ENCODE peak calls at places on chromosomes 12 and 14, in ten cellular contexts. Q is transverse colon, E is heart left ventricle, W is esophagus muscularis mucosa, S is sigmoid colon, I is IMR-90, P is stomach, C is HCT116, F is suprapubic skin, R is A549. N is an unnamed sample.

GRCh38 chr12:122726056-122726558 is 4.5 kb downstream of the HCAR1 start:
- DNase-seq in E (no peak), I (no peak), F (no peak), S (no peak), Q (no peak), R (no peak), P (peak), W (no peak), C (peak), N (no peak)

GRCh38 chr12:123062682-123063426 is 82.4 kb downstream of the ARL6IP4 start:
- DNase-seq in C (peak), P (peak), W (no peak), R (peak), E (peak), S (no peak), F (peak), Q (no peak), I (peak), N (no peak)

GRCh38 chr14:76904740-76905569 is 78.7 kb downstream of the LRRC74A start:
- DNase-seq in R (peak), P (peak), W (no peak), C (peak), S (peak), I (peak), F (peak), E (peak), Q (peak), N (peak)

GRCh38 chr14:104331871-104332605 is 193.7 kb downstream of the KIF26A start:
- DNase-seq in S (no peak), C (no peak), I (no peak), P (peak), R (no peak), F (no peak), E (no peak), W (no peak), Q (no peak), N (no peak)

GRCh38 chr14:82710257-82710841 is 1176.7 kb upstream of the SEL1L start:
- DNase-seq in I (peak), Q (peak), P (peak), C (peak), W (no peak), R (peak), E (peak), S (no peak), F (no peak), N (no peak)

GRCh38 chr12:103495158-103495782 is 498 bp downstream of the C12orf42 start:
- DNase-seq in S (no peak), R (peak), C (no peak), P (peak), E (no peak), F (no peak), W (no peak), Q (peak), I (no peak), N (peak)

GRCh38 chr14:67941456-67942018 is 122.0 kb downstream of the RAD51B start:
- DNase-seq in P (no peak), I (peak), S (no peak), R (no peak), W (no peak), E (no peak), F (no peak), C (no peak), Q (no peak), N (no peak)

GRCh38 chr12:121494093-121494787 is 86.6 kb downstream of the KDM2B start:
- DNase-seq in E (no peak), Q (peak), W (no peak), C (peak), F (no peak), R (peak), P (peak), I (peak), S (no peak), N (peak)

GRCh38 chr12:93571360-93571853 is 1.1 kb upstream of the SOCS2 start:
- DNase-seq in R (peak), S (peak), I (peak), F (peak), W (no peak), C (peak), E (peak), P (peak), Q (peak), N (peak)

GRCh38 chr12:128570191-128571065 is 253.3 kb downstream of the SLC15A4 start:
- DNase-seq in P (no peak), I (no peak), S (no peak), W (no peak), C (no peak), E (no peak), F (no peak), Q (peak), R (no peak), N (no peak)

GRCh38 chr12:102095677-102096263 is 24.1 kb downstream of the NUP37 start:
- DNase-seq in E (no peak), F (no peak), W (no peak), Q (no peak), S (no peak), R (peak), I (peak), C (no peak), P (no peak), N (no peak)

GRCh38 chr12:127393896-127394295 is 873.1 kb upstream of the TMEM132C start:
- DNase-seq in W (peak), F (no peak), S (no peak), I (peak), Q (no peak), R (no peak), E (no peak), C (no peak), P (no peak), N (no peak)

GRCh38 chr14:51228890-51229289 is 11.2 kb upstream of the TMX1 start:
- DNase-seq in S (no peak), E (no peak), C (no peak), I (no peak), P (no peak), W (no peak), R (no peak), Q (no peak), F (no peak), N (no peak)

GRCh38 chr14:101979666-101980065 is 15.3 kb downstream of the DYNC1H1 start:
- DNase-seq in S (no peak), F (no peak), R (no peak), E (no peak), P (no peak), W (no peak), Q (no peak), C (no peak), I (no peak), N (no peak)

GRCh38 chr14:51131516-51131915 is 36.6 kb upstream of the TRIM9 start:
- DNase-seq in E (no peak), P (no peak), R (no peak), S (no peak), F (no peak), W (no peak), I (no peak), C (no peak), Q (no peak), N (no peak)

GRCh38 chr14:74919421-74920165 is 3.5 kb downstream of the RPS6KL1 start:
- DNase-seq in F (peak), Q (no peak), P (no peak), E (no peak), I (peak), C (no peak), S (peak), R (no peak), W (no peak), N (peak)

GRCh38 chr12:68760806-68761441 is 14.9 kb downstream of the SLC35E3 start:
- DNase-seq in I (no peak), Q (no peak), S (no peak), E (no peak), R (no peak), W (no peak), C (no peak), F (no peak), P (no peak), N (peak)

GRCh38 chr12:120640840-120641833 is 711 bp downstream of the CABP1 start:
- DNase-seq in W (no peak), C (no peak), S (no peak), I (peak), R (no peak), Q (peak), P (peak), E (peak), F (no peak), N (peak)

GRCh38 chr12:60393093-60393492 is 797.3 kb downstream of the SLC16A7 start:
- DNase-seq in W (no peak), Q (no peak), F (no peak), S (no peak), P (no peak), C (no peak), R (no peak), E (no peak), I (no peak), N (peak)

GRCh38 chr14:91315844-91316267 is 71.4 kb upstream of the GPR68 start:
- DNase-seq in S (no peak), C (no peak), R (no peak), W (no peak), F (no peak), E (no peak), P (peak), I (no peak), Q (peak), N (peak)

GRCh38 chr14:27242874-27243273 is 645.0 kb upstream of the NOVA1 start:
- DNase-seq in W (no peak), P (no peak), I (no peak), F (no peak), S (no peak), Q (no peak), E (no peak), C (no peak), R (no peak), N (no peak)

GRCh38 chr12:126506426-126507182 is 1441.4 kb downstream of the AACS start:
- DNase-seq in P (no peak), R (no peak), E (no peak), F (no peak), I (no peak), Q (no peak), W (no peak), C (no peak), S (no peak), N (no peak)

GRCh38 chr12:10243803-10244520 is 31.3 kb downstream of the GABARAPL1 start:
- DNase-seq in F (no peak), C (no peak), I (no peak), W (no peak), P (no peak), Q (peak), S (no peak), R (no peak), E (no peak), N (no peak)

GRCh38 chr12:5124401-5124800 is 80.7 kb downstream of the KCNA5 start:
- DNase-seq in R (no peak), P (no peak), E (no peak), W (no peak), I (no peak), F (no peak), Q (no peak), C (no peak), S (no peak), N (no peak)

GRCh38 chr14:32608880-32609279 is 279.8 kb downstream of the AKAP6 start:
- DNase-seq in S (no peak), W (no peak), I (no peak), F (no peak), Q (no peak), C (no peak), E (no peak), R (no peak), P (no peak), N (no peak)

GRCh38 chr14:92704036-92704804 is 44.2 kb downstream of the LGMN start:
- DNase-seq in R (no peak), S (no peak), E (no peak), I (no peak), Q (peak), W (no peak), P (peak), C (no peak), F (no peak), N (peak)

GRCh38 chr12:93632383-93632782 is 44.8 kb upstream of the CRADD start:
- DNase-seq in F (no peak), R (no peak), P (no peak), C (no peak), E (no peak), I (no peak), Q (no peak), S (no peak), W (no peak), N (no peak)

GRCh38 chr12:110992909-110993308 is 72.5 kb upstream of the MYL2 start:
- DNase-seq in I (no peak), Q (no peak), E (no peak), S (no peak), R (no peak), F (no peak), P (no peak), C (no peak), W (no peak), N (no peak)

GRCh38 chr12:132379576-132379975 is 50.2 kb upstream of the GALNT9 start:
- DNase-seq in R (no peak), I (no peak), F (no peak), P (no peak), E (no peak), S (no peak), C (no peak), Q (no peak), W (no peak), N (peak)

GRCh38 chr14:54718046-54718445 is 151.1 kb downstream of the SAMD4A start:
- DNase-seq in F (no peak), I (peak), P (no peak), S (no peak), C (no peak), W (no peak), Q (no peak), R (no peak), E (no peak), N (no peak)

GRCh38 chr12:79384551-79384950 is 306.2 kb downstream of the PAWR start:
- DNase-seq in R (no peak), I (no peak), E (no peak), Q (no peak), S (no peak), P (no peak), F (no peak), W (no peak), C (no peak), N (no peak)

GRCh38 chr12:109840349-109841073 is 7.3 kb upstream of the TRPV4 start:
- DNase-seq in W (no peak), F (no peak), S (no peak), I (no peak), E (no peak), C (peak), Q (peak), P (no peak), R (peak), N (no peak)

GRCh38 chr12:57591567-57592325 is 754 bp downstream of the PIP4K2C start:
- DNase-seq in W (no peak), I (peak), S (no peak), C (no peak), Q (peak), R (peak), P (peak), E (peak), F (no peak), N (no peak)

GRCh38 chr14:68789002-68789797 is 3.7 kb downstream of the ZFP36L1 start:
- DNase-seq in I (peak), P (peak), Q (peak), R (peak), S (peak), C (no peak), F (peak), E (peak), W (no peak), N (peak)

GRCh38 chr14:53842938-53843337 is 113.7 kb downstream of the BMP4 start:
- DNase-seq in F (no peak), P (no peak), R (peak), C (no peak), W (no peak), E (no peak), I (peak), Q (no peak), S (no peak), N (no peak)

GRCh38 chr12:107092669-107093546 is 441 bp downstream of the CRY1 start:
- DNase-seq in R (peak), P (peak), S (peak), Q (peak), I (no peak), C (no peak), E (no peak), F (peak), W (peak), N (peak)

GRCh38 chr12:2679068-2679815 is 115.5 kb upstream of the FKBP4 start:
- DNase-seq in E (no peak), F (no peak), S (no peak), I (no peak), R (no peak), W (no peak), P (no peak), C (no peak), Q (no peak), N (no peak)

DNA sequence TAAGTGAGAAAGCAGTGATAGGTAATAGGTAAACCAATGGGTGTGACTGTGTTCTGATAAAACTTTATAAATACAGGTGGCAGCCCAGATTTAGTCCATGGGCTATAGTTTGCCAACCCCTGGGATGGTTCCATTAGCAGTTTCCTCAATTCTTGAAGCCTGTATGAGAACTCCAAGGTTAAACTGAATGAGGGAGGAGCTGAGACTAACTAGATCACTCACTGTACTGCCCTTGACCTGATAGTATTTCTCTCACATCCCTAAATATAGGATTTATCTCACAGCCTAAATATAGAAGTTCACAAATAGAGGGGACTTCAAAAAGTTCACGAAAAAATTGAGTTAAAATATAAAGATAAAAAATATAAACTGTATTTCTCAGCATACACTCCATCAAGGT is 439.6 kb upstream of the CCDC196 start:
- DNase-seq in I (no peak), W (no peak), C (no peak), R (no peak), E (no peak), F (no peak), P (no peak), Q (no peak), S (no peak), N (no peak)
- TF ChIP-seq CTCF in I (no peak), W (no peak), C (no peak), R (no peak), E (no peak), F (no peak), P (no peak), Q (no peak), S (no peak), N (no peak)

DNA sequence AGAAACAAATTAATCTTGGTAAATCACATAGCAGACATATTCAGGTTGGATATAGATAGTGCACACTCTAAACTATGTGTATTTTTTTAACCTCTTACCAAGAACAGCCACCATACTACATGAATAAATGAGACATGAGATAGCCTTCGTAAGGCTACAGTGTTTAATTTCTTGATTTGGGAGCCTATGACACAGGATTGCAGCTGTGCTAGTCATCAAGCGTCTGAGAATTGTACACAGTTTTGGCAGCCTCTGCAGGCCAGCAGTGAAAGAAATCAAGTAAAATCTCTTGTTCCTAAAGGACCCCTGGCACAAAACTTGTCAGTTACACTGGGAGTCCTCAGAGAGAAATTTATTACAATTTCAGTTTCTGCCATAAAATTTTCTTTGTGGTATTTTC is 236.1 kb downstream of the C12orf50 start:
- DNase-seq in P (no peak), F (no peak), W (no peak), S (no peak), I (peak), Q (no peak), E (no peak), C (no peak), R (no peak), N (no peak)
- H3K27ac ChIP-seq in P (no peak), F (no peak), W (no peak), S (no peak), I (no peak), Q (no peak), E (no peak), C (no peak), R (peak), N (no peak)

GRCh38 chr14:21257395-21258193 is 11.6 kb downstream of the HNRNPC start:
- DNase-seq in P (no peak), S (no peak), W (no peak), F (no peak), E (no peak), R (no peak), Q (no peak), I (no peak), C (no peak), N (no peak)
- TF ChIP-seq POLR2A in P (no peak), S (no peak), W (no peak), F (no peak), E (no peak), R (no peak), Q (no peak), I (no peak), C (no peak), N (no peak)

DNA sequence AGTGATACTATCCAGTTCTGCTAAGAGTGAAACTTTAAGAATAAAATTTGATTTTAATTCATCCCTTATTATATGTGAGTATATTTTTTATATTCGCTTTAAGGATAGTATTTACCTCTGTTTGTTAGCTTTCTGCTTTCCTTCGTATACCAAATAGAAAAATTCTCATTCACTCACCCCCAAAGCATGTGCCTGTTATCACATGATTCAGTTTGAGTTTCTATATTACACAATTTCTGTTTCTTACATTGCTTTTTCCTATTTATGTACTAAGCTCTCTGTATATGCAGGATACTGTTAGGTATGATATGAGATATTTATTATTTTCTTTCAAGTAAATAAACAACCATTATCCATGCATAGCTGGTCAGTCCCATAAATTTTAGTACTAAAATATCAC is 275.2 kb downstream of the FBXL14 start:
- DNase-seq in Q (no peak), P (no peak), I (peak), E (no peak), F (no peak), C (no peak), W (no peak), R (no peak), S (no peak), N (no peak)
- TF ChIP-seq CTCF in Q (no peak), P (no peak), I (no peak), E (no peak), F (no peak), C (no peak), W (no peak), R (no peak), S (no peak), N (no peak)

DNA sequence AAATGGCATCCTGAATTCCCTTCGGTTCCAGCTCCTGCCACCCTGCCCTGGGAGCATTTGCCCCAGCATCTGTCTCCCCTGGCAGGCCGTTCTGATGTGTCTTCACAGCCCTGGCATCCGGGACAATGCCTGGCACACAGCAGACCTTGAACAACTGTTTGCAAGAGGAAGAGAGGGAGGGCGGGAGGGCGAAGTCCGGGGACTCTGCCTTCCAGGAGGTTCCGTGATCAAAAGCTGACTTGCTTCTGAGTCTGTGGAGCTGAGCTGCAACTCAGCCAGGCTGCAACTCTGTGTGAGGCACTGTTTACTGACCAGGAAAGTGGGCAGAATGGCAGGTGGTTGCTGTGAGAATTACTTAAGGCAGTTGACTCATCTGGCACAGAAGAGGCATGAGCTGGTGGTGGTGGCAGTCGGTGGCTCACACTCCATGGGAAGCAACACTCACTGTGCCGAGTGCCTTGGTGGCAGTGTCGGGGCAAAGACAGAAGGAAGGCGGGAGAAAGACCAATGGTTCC is 61.1 kb upstream of the DLK1 start:
- DNase-seq in P (no peak), E (no peak), Q (peak), I (no peak), F (no peak), C (no peak), R (no peak), S (no peak), W (no peak), N (no peak)
- H3K27ac ChIP-seq in P (peak), E (no peak), Q (peak), I (peak), F (no peak), C (no peak), R (peak), S (no peak), W (no peak), N (peak)

N was measured in spleen.